ENCODE peak calls at places on chromosomes 11 and 22, in six cellular contexts. S is tibial nerve, Z is colonic mucosa, L is K562, Y is tibial artery, U is RWPE1. X is an unnamed sample.

GRCh38 chr11:73965076-73965763 is 14.4 kb downstream of the DNAJB13 start:
- DNase-seq in U (no peak), Z (no peak), Y (peak; percentile 43), S (no peak), L (no peak), X (no peak)

GRCh38 chr11:34490304-34490703 is 23.3 kb downstream of the ELF5 start:
- DNase-seq in Y (no peak), S (no peak), L (no peak), U (no peak), Z (no peak), X (no peak)

GRCh38 chr11:60870276-60870675 is 2.9 kb downstream of the ZP1 start:
- DNase-seq in Z (no peak), S (no peak), Y (peak; percentile 13), U (no peak), L (peak; percentile 42), X (no peak)

GRCh38 chr22:35697142-35697541 is 20.5 kb upstream of the APOL5 start:
- DNase-seq in Y (no peak), L (no peak), Z (no peak), U (no peak), S (no peak), X (no peak)

GRCh38 chr22:38940985-38941384 is 16.4 kb upstream of the APOBEC3A start:
- DNase-seq in U (no peak), L (no peak), Y (no peak), Z (no peak), S (no peak), X (no peak)

GRCh38 chr22:43792905-43793304 is 19.2 kb downstream of the EFCAB6 start:
- DNase-seq in L (no peak), U (no peak), S (no peak), Z (no peak), Y (no peak), X (no peak)

GRCh38 chr11:2252018-2252417 is 18.4 kb downstream of the ASCL2 start:
- DNase-seq in U (no peak), Y (no peak), L (no peak), S (no peak), Z (no peak), X (no peak)

GRCh38 chr11:131810511-131810910 is 440.1 kb downstream of the NTM start:
- DNase-seq in U (no peak), S (no peak), Y (no peak), L (no peak), Z (no peak), X (no peak)

GRCh38 chr22:49507607-49508292 is 319.9 kb downstream of the BRD1 start:
- DNase-seq in L (no peak), Y (peak; percentile 32), U (no peak), Z (no peak), S (no peak), X (no peak)

GRCh38 chr11:59142530-59143507 is at the start of gene FAM111A:
- DNase-seq in Z (peak; percentile 93), S (peak; percentile 77), U (peak; percentile 91), Y (peak; percentile 93), L (peak; percentile 67), X (peak; percentile 90)

GRCh38 chr11:113991718-113992458 is 17.0 kb downstream of the HTR3A start:
- DNase-seq in Y (no peak), S (no peak), Z (no peak), U (no peak), L (no peak), X (no peak)

GRCh38 chr11:46504817-46505613 is 88.8 kb downstream of the AMBRA1 start:
- DNase-seq in Y (no peak), Z (no peak), S (no peak), L (no peak), U (no peak), X (no peak)

GRCh38 chr22:48259991-48260670 is 1497.7 kb downstream of the TBC1D22A start:
- DNase-seq in U (no peak), Z (no peak), L (no peak), Y (no peak), S (no peak), X (no peak)

GRCh38 chr11:8558436-8558835 is 35.6 kb downstream of the STK33 start:
- DNase-seq in Y (no peak), S (no peak), L (no peak), U (no peak), Z (no peak), X (no peak)

GRCh38 chr11:121117753-121118152 is 16.7 kb downstream of the TECTA start:
- DNase-seq in S (no peak), Z (no peak), U (no peak), L (no peak), Y (no peak), X (no peak)

GRCh38 chr11:33835143-33835878 is 56.6 kb downstream of the LMO2 start:
- DNase-seq in S (no peak), L (no peak), Z (no peak), U (peak; percentile 44), Y (no peak), X (no peak)

GRCh38 chr11:17845431-17845881 is 110.9 kb downstream of the KCNC1 start:
- DNase-seq in U (peak; percentile 57), Y (no peak), L (no peak), Z (no peak), S (no peak), X (no peak)

GRCh38 chr22:50304528-50305392 is 2.7 kb downstream of the PLXNB2 start:
- DNase-seq in Y (peak; percentile 92), U (peak; percentile 71), L (peak; percentile 64), Z (peak; percentile 77), S (no peak), X (no peak)

GRCh38 chr11:8081591-8082021 is 595 bp downstream of the TUB start:
- DNase-seq in S (no peak), Y (no peak), U (no peak), Z (no peak), L (no peak), X (no peak)

GRCh38 chr22:39723899-39724351 is 153.4 kb downstream of the CACNA1I start:
- DNase-seq in Z (no peak), U (peak; percentile 25), L (peak; percentile 69), Y (peak; percentile 49), S (no peak), X (no peak)

GRCh38 chr11:8927233-8927632 is 5.5 kb downstream of the C11orf16 start:
- DNase-seq in Z (no peak), Y (no peak), S (no peak), L (no peak), U (no peak), X (no peak)

GRCh38 chr11:111792314-111792713 is 26.1 kb upstream of the PPP2R1B start:
- DNase-seq in S (no peak), L (no peak), U (no peak), Y (no peak), Z (no peak), X (no peak)

GRCh38 chr11:112453601-112454577 is 193.2 kb upstream of the PLET1 start:
- DNase-seq in Y (no peak), U (peak; percentile 55), Z (peak; percentile 50), L (peak; percentile 78), S (no peak), X (no peak)

GRCh38 chr22:38085501-38085900 is 1.5 kb upstream of the SLC16A8 start:
- DNase-seq in Y (no peak), S (no peak), U (no peak), L (no peak), Z (no peak), X (no peak)

GRCh38 chr11:44631831-44632230 is 66.4 kb downstream of the CD82 start:
- DNase-seq in U (no peak), L (no peak), Z (peak; percentile 11), S (no peak), Y (peak; percentile 29), X (no peak)

GRCh38 chr11:117638913-117639543 is 158.0 kb downstream of the DSCAML1 start:
- DNase-seq in U (no peak), S (no peak), L (no peak), Y (no peak), Z (no peak), X (no peak)

GRCh38 chr11:42768576-42768975 is 543.2 kb upstream of the API5 start:
- DNase-seq in U (no peak), L (no peak), Y (no peak), Z (no peak), S (no peak), X (no peak)
- H3K27ac ChIP-seq in U (no peak overlapping the region), L (no peak overlapping the region), Y (no peak overlapping the region), Z (no peak overlapping the region), S (no peak overlapping the region), X (no peak overlapping the region)

DNA sequence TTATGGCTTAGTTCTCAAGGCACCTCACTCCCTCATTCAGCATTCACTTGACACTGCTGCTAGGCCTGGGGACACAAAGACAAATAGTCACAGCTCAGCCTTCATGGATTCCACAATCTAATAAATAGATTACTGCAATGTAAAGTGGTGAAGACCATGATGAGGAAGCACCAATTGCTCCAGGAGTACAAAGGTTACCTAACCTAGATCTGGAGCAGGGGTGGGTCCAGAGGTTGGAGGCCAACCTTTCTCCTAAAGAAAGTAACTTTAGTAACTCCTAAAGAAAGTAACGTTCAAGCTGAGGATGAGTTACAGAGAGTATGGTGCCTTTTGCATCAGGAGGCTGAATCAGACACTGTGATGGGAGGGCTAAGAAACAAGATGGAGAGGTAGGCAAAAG is 4.1 kb downstream of the TRIM3 start:
- DNase-seq in S (no peak), Z (peak; percentile 50), Y (no peak), L (no peak), U (no peak), X (no peak)
- H3K27ac ChIP-seq in S (peak overlapping the region; percentile 63), Z (peak overlapping the region; percentile 61), Y (peak overlapping the region; percentile 57), L (no peak overlapping the region), U (no peak overlapping the region), X (peak overlapping the region; percentile 75)

DNA sequence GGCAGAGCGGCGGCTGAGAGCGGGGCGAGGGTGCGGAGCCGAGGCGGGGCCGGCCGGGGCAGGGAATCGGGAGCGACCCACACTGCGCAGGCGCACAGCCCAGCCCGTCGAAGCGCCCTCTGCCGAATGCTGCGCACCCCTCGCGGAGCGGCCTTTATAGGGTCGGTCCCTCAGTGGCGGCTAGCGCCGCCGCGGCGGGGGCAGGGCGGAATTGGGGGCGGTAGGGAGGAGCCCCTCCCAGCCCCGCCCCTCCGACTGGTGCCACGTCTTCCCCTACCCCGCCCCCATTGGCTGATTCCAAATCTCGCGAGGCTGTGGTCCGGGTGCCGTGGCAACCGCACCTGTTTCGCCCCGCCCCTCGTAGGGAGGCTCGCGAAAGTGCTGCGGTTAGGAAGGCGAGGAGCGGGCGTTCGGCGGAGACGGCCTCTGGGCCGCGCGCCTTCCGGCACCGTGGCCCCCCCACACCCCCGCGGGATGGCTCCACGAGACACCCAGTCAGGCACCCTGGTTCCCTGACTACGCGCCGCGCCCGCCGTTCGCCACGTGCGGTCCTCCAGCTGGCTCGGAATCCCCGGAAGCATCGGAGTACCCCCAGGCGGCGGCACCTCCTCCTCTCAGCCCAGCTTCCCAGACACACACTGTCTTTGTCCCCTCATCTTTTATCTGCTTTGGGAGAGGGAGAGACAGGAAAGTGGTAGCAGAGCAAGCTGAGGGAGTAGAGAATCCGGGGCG is at the start of gene EHD1:
- DNase-seq in Y (peak; percentile 99), U (peak; percentile 99), Z (peak; percentile 99), L (peak; percentile 99), S (peak; percentile 99), X (peak; percentile 99)
- H3K27ac ChIP-seq in Y (peak within 1 kb of the TSS; percentile 97), U (peak within 1 kb of the TSS; percentile 86), Z (peak within 1 kb of the TSS; percentile 88), L (peak within 1 kb of the TSS; percentile 88), S (peak within 1 kb of the TSS; percentile 98), X (peak within 1 kb of the TSS; percentile 94)

DNA sequence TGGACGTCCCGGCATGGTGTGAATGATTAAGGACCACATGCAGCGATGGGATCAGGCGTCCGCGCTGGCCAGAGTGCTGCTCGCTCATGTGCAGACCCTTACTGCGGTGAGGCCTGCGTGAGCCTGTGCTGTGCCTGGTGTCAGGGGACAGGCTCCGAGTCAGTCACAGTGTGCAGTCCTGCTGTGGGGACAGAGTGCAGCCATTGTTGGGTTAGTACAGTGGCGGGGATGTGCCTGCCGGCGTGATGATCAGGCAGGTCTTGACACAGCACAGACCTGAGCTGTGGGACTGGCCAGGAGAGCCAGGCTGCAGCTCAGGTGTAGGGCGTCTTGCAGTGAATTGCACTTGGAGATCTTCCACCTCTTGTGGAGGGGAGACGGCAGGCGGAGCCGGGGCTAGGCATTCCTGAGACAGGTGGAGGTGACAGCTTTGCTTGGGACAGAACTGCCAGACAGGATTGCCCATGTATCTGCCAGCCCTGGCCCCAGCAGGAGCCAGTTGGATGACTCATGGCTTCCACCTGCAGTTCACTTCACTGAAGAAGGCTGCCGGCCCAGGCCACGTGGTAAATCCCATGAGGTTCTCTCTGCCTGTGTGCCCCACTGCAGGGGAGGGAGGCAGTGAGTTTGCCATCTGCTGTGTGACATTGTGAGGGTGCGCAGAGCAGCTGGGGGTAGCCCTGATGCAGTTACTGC is 17.3 kb downstream of the TRMU start:
- DNase-seq in L (no peak), Y (no peak), S (no peak), Z (no peak), U (peak; percentile 72), X (peak; percentile 73)
- H3K27ac ChIP-seq in L (no peak overlapping the region), Y (no peak overlapping the region), S (no peak overlapping the region), Z (no peak overlapping the region), U (peak overlapping the region; percentile 81), X (peak overlapping the region; percentile 91)